ENCODE peak calls at places on chromosomes 5 and 9, in eight cellular contexts. T is cardiac muscle cell; K is 8988T; S is activated CD4-positive, CD25-positive, alpha-beta regulatory T cell; I is brain microvascular endothelial cell; H is HAP-1; B is GM04504; D is HFF-Myc. F is an unnamed sample.
A peak's percentile ranks its signal among the peaks of the same experiment; 100 is the strongest.

GRCh38 chr5:93581738-93582414 is 857 bp upstream of the NR2F1-AS1 start:
- DNase-seq in T (peak; percentile 85), K (no peak), S (no peak), I (peak; percentile 77), H (peak; percentile 76), B (no peak), D (no peak), F (no peak)

GRCh38 chr5:145484195-145484594 is 350.9 kb downstream of the PRELID2 start:
- DNase-seq in T (peak; percentile 45), K (no peak), S (no peak), I (peak; percentile 37), H (no peak), B (no peak), D (peak; percentile 29), F (no peak)

GRCh38 chr5:124627815-124628214 is 118.6 kb downstream of the ZNF608 start:
- DNase-seq in T (no peak), K (no peak), S (no peak), I (no peak), H (no peak), B (no peak), D (no peak), F (no peak)

GRCh38 chr5:40834391-40834848 is 602 bp downstream of the RPL37 start:
- DNase-seq in T (peak; percentile 45), K (no peak), S (peak; percentile 5), I (no peak), H (no peak), B (no peak), D (no peak), F (no peak)

GRCh38 chr5:128409401-128409800 is 128.6 kb downstream of the FBN2 start:
- DNase-seq in T (peak; percentile 16), K (no peak), S (no peak), I (no peak), H (no peak), B (no peak), D (no peak), F (no peak)

GRCh38 chr9:68697846-68698245 is 7.2 kb upstream of the PIP5K1B start:
- DNase-seq in T (no peak), K (no peak), S (no peak), I (no peak), H (no peak), B (no peak), D (no peak), F (no peak)

GRCh38 chr9:89807101-89807395 is 202.2 kb downstream of the GADD45G start:
- DNase-seq in T (no peak), K (no peak), S (no peak), I (no peak), H (no peak), B (no peak), D (no peak), F (no peak)

GRCh38 chr9:120944434-120945125 is 18.0 kb upstream of the TRAF1 start:
- DNase-seq in T (no peak), K (no peak), S (no peak), I (no peak), H (no peak), B (no peak), D (no peak), F (peak; percentile 96)

GRCh38 chr9:96769989-96770388 is 7.9 kb downstream of the ZNF510 start:
- DNase-seq in T (no peak), K (no peak), S (no peak), I (no peak), H (no peak), B (no peak), D (no peak), F (no peak)

F was measured in GM12878.